ENCODE peak calls at places on chromosomes 3 and 15, in four cellular contexts. R is HepG2, I is K562, J is SK-N-SH. P is an unnamed sample.

GRCh38 chr3:100256724-100257123 is 4.1 kb upstream of the TBC1D23 start:
- DNase-seq in J (peak; percentile 40), R (no peak), I (no peak), P (peak; percentile 30)

GRCh38 chr3:5267889-5268288 is 80.4 kb downstream of the EDEM1 start:
- DNase-seq in J (no peak), R (no peak), I (no peak), P (no peak)

GRCh38 chr15:20340931-20341661 is 200.5 kb downstream of the GOLGA6L6 start:
- DNase-seq in J (peak; percentile 32), I (no peak), R (no peak), P (no peak)

GRCh38 chr3:129040039-129040336 is 20.6 kb upstream of the GP9 start:
- DNase-seq in J (no peak), I (no peak), R (no peak), P (no peak)

GRCh38 chr3:14397940-14398800 is 4.2 kb upstream of the SLC6A6 start:
- DNase-seq in J (no peak), R (no peak), I (no peak), P (no peak)

GRCh38 chr3:148758303-148758884 is 60.7 kb downstream of the AGTR1 start:
- DNase-seq in I (no peak), R (no peak), J (no peak), P (no peak)

GRCh38 chr3:190701096-190701532 is 161.4 kb downstream of the GMNC start:
- DNase-seq in I (peak; percentile 2), J (no peak), R (peak; percentile 91), P (peak; percentile 44)

GRCh38 chr3:82475306-82475705 is 713.9 kb upstream of the GBE1 start:
- DNase-seq in I (no peak), J (no peak), R (no peak), P (no peak)

GRCh38 chr3:198081421-198081844 is 121.4 kb downstream of the LMLN start:
- DNase-seq in J (peak; percentile 22), I (no peak), R (no peak), P (no peak)

GRCh38 chr15:46654993-46655392 is 1020.2 kb downstream of the SQOR start:
- DNase-seq in I (no peak), J (no peak), R (no peak), P (no peak)

GRCh38 chr3:37536033-37536432 is 325.6 kb upstream of the CTDSPL start:
- DNase-seq in J (no peak), R (no peak), I (no peak), P (no peak)

GRCh38 chr15:92158426-92158825 is 235.3 kb upstream of the ST8SIA2 start:
- DNase-seq in J (no peak), I (peak; percentile 3), R (no peak), P (peak; percentile 2)

GRCh38 chr15:38707802-38708671 is 143.4 kb upstream of the RASGRP1 start:
- DNase-seq in R (peak; percentile 39), J (peak; percentile 44), I (peak; percentile 58), P (peak; percentile 80)

GRCh38 chr3:155088705-155089380 is 8.7 kb downstream of the MME start:
- DNase-seq in R (no peak), I (no peak), J (no peak), P (peak; percentile 78)
- TF ChIP-seq RFX5 in R (no peak), I (no peak), J (no peak), P (no peak)

DNA sequence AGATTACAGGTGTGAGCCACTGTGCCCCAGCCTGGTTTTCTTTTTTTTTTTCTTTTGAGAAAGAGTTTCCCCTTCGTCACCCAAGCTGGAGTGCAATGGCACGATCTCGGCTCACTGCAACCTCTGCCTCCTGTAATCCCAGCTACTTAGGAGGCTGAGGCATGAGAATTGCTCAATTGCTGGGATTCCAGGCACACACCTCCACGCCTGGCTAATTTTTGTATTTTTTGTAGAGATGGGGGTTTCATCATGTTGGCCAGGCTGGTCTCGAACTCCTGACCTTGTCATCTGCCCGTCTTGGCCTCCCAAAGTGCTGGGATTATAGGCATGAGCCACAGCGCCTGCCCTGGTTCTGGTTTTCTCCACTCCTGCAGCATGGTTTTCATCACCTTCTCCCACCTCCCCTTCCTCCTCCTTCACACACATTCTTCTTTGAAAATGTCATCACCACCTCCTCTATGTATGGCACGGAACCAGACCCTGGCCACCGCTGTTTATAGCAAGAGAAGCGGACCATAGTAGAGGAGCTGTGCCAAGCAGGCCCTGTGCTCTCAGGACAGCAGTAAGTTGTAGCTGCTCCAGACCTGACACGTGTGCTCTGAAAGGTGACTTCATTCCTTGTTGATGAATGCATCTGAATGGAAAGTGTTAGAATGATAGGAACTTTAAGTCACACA is 14.6 kb upstream of the AHSG start:
- DNase-seq in J (no peak), R (peak; percentile 68), I (no peak), P (peak; percentile 45)
- TF ChIP-seq SMC3 in J (no peak), R (no peak), I (no peak), P (no peak)

GRCh38 chr3:172701056-172701455 is 9.8 kb downstream of the NCEH1 start:
- DNase-seq in R (no peak), J (no peak), I (no peak), P (no peak)

GRCh38 chr3:172698650-172699049 is 12.2 kb downstream of the NCEH1 start:
- DNase-seq in I (no peak), R (no peak), J (no peak), P (no peak)

GRCh38 chr3:172703966-172704365 is 6.9 kb downstream of the NCEH1 start:
- DNase-seq in I (no peak), J (no peak), R (no peak), P (no peak)

GRCh38 chr3:172699070-172699469 is 11.8 kb downstream of the NCEH1 start:
- DNase-seq in R (no peak), J (no peak), I (no peak), P (no peak)

GRCh38 chr3:172701758-172702157 is 9.1 kb downstream of the NCEH1 start:
- DNase-seq in J (no peak), I (peak; percentile 18), R (peak; percentile 34), P (no peak)
- TF ChIP-seq MXI1 in J (no peak), I (no peak), R (no peak), P (no peak)

DNA sequence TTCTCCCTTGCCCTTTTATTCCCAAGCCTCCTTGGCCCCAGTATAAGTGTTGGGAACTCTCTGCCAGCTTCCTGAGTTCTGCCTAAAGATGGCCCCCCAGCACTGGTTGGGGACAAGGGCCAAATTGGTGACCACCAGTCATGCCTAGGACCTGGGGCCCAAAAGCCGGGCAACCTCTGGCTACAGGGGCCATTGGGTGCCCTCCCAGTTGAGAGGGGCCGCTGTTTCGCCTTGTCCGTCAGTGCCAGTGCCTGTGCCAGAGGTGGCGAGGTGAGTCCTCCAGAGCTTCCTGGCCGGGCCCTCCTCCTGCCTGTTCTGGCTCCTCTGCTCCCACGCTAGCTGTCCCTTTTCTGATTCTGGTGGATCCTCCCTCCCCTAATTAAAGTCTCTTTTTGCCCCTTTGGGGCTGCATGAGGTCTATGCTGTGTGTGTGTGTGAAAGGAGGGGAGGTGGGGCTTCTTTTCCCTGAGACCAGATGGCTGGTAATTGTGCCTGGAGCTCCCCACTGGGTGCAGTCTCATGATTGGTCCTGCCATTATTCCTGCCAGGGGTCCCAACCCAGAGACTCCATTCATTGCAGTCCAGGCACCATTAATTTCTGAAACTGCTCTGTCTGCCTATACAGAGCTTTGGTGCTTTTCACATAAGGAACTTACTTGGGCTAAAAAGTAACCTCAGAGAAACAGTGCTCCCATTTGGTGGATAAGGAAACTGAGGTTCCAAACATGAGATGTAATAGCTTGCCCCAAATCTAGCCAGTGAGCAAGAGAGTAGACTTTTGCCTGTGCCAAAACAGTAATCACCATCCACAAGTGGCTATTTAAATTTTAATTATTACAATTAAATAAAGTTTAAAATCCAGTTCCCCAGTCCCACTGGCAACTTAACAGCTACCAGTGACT is 3.1 kb upstream of the TTLL3 start:
- DNase-seq in I (no peak), J (no peak), R (no peak), P (no peak)
- TF ChIP-seq RFX5 in I (no peak), J (no peak), R (no peak), P (no peak)

GRCh38 chr15:65259367-65259781 is 27.3 kb downstream of the PARP16 start:
- DNase-seq in J (no peak), R (no peak), I (no peak), P (no peak)
- TF ChIP-seq SMC3 in J (no peak), R (no peak), I (no peak), P (no peak)

DNA sequence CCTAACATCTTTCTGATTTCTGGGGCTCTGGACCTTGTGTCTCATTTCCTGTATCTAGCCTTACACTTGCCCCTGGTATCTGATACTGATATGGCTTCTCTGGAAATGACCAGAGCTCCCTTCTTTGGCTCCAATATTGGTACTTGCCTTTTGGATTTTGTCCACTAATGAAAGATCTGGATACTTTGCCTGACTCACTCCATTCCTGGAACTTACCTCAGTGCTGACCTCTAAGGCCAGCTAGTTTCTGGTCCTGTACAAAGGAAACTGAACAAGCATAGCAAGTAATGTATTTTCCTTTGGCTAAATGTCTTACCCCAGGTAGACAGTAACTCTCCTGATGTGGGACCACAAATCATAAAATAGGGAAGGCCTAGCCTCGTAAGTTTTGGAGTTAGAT is 93.8 kb upstream of the SLC4A7 start:
- DNase-seq in R (no peak), I (no peak), J (no peak), P (peak; percentile 60)
- TF ChIP-seq MXI1 in R (no peak), I (no peak), J (no peak), P (no peak)

GRCh38 chr15:57566840-57567239 is 24.9 kb upstream of the MYZAP start:
- DNase-seq in R (no peak), I (no peak), J (no peak), P (no peak)
- TF ChIP-seq RFX5 in R (no peak), I (no peak), J (no peak), P (no peak)

GRCh38 chr15:98713585-98714001 is 65.3 kb downstream of the IGF1R start:
- DNase-seq in J (no peak), I (no peak), R (no peak), P (no peak)
- TF ChIP-seq SMC3 in J (no peak), I (no peak), R (no peak), P (no peak)